ENCODE peak calls at places on chromosome 20, in five cellular contexts. C, I, F, H and D are unnamed samples.

GRCh38 chr20:50624351-50625016 is 66.9 kb downstream of the RIPOR3 start:
- DNase-seq in C (no peak), I (no peak), F (no peak), H (peak), D (no peak)

GRCh38 chr20:46951840-46952497 is 57.3 kb downstream of the EYA2 start:
- DNase-seq in C (no peak), I (no peak), F (no peak), H (no peak), D (no peak)

GRCh38 chr20:52446421-52447231 is 255.0 kb upstream of the ZFP64 start:
- DNase-seq in C (no peak), I (no peak), F (no peak), H (no peak), D (no peak)

GRCh38 chr20:4814696-4815252 is 93.1 kb downstream of the PRND start:
- DNase-seq in C (no peak), I (no peak), F (no peak), H (peak), D (no peak)

GRCh38 chr20:10758446-10758845 is 84.6 kb upstream of the JAG1 start:
- DNase-seq in C (no peak), I (no peak), F (no peak), H (no peak), D (no peak)

GRCh38 chr20:62588458-62589149 is 53.7 kb upstream of the SLCO4A1 start:
- DNase-seq in C (peak), I (no peak), F (no peak), H (no peak), D (no peak)

GRCh38 chr20:38673731-38674177 is 50.5 kb upstream of the SLC32A1 start:
- DNase-seq in C (no peak), I (no peak), F (no peak), H (no peak), D (peak)

GRCh38 chr20:24502184-24502583 is 32.8 kb downstream of the SYNDIG1 start:
- DNase-seq in C (no peak), I (no peak), F (no peak), H (no peak), D (peak)

GRCh38 chr20:48384147-48384818 is 443.5 kb downstream of the PREX1 start:
- DNase-seq in C (no peak), I (peak), F (no peak), H (no peak), D (no peak)

GRCh38 chr20:39909447-39909846 is 779.6 kb downstream of the MAFB start:
- DNase-seq in C (peak), I (no peak), F (no peak), H (peak), D (no peak)

GRCh38 chr20:18657575-18657974 is 69.7 kb downstream of the DTD1 start:
- DNase-seq in C (no peak), I (no peak), F (no peak), H (no peak), D (no peak)

GRCh38 chr20:14790771-14791517 is 453.5 kb upstream of the FLRT3 start:
- DNase-seq in C (no peak), I (no peak), F (no peak), H (no peak), D (no peak)

GRCh38 chr20:17849111-17849900 is 119.3 kb downstream of the SNX5 start:
- DNase-seq in C (no peak), I (no peak), F (no peak), H (no peak), D (no peak)

GRCh38 chr20:25622450-25623224 is 1.2 kb downstream of the NANP start:
- DNase-seq in C (no peak), I (no peak), F (no peak), H (no peak), D (no peak)

GRCh38 chr20:15703171-15703911 is 869.9 kb downstream of the KIF16B start:
- DNase-seq in C (no peak), I (no peak), F (no peak), H (no peak), D (no peak)

GRCh38 chr20:37406010-37406998 is 60.4 kb downstream of the SRC start:
- DNase-seq in C (no peak), I (peak), F (no peak), H (no peak), D (no peak)

GRCh38 chr20:35271073-35271882 is 6.6 kb downstream of the MMP24OS start:
- DNase-seq in C (no peak), I (no peak), F (no peak), H (no peak), D (no peak)

GRCh38 chr20:54557836-54558590 is 82.6 kb downstream of the DOK5 start:
- DNase-seq in C (no peak), I (no peak), F (no peak), H (no peak), D (no peak)

GRCh38 chr20:44198872-44199271 is 11.7 kb downstream of the OSER1 start:
- DNase-seq in C (no peak), I (peak), F (no peak), H (no peak), D (no peak)

GRCh38 chr20:44199877-44200276 is 10.7 kb downstream of the OSER1 start:
- DNase-seq in C (no peak), I (no peak), F (no peak), H (no peak), D (no peak)

GRCh38 chr20:44200371-44200770 is 10.2 kb downstream of the OSER1 start:
- DNase-seq in C (no peak), I (no peak), F (no peak), H (no peak), D (no peak)

GRCh38 chr20:44203161-44203560 is 7.4 kb downstream of the OSER1 start:
- DNase-seq in C (no peak), I (no peak), F (no peak), H (no peak), D (no peak)

GRCh38 chr20:44200983-44201382 is 9.6 kb downstream of the OSER1 start:
- DNase-seq in C (no peak), I (no peak), F (no peak), H (no peak), D (no peak)
- H3K27ac ChIP-seq in C (no peak), I (no peak), F (no peak), H (no peak), D (no peak)

GRCh38 chr20:3209946-3210317 is 634 bp downstream of the ITPA start:
- DNase-seq in C (no peak), I (no peak), F (no peak), H (no peak), D (no peak)
- H3K27ac ChIP-seq in C (peak), I (peak), F (peak), H (no peak), D (peak)

GRCh38 chr20:49526568-49526967 is 41.4 kb downstream of the PTGIS start:
- DNase-seq in C (no peak), I (no peak), F (no peak), H (no peak), D (no peak)
- H3K27ac ChIP-seq in C (no peak), I (no peak), F (no peak), H (no peak), D (no peak)

DNA sequence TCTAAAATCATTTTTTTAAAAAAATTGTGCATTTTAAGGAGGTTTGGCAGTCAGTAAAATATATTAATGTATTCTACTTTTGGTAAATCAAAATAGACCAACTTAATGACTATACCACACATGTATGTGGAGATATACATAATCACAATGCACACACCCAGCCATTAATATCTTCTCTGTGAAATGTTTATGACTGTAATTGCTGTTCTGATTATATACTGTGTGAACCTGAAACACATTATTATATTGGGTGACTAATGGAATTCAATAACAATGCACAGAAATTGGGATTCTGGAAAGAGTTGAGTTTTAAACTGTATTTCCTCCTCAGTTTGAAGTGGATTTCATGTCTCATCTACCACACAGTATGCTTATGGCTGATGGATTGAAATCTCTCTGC is 233.6 kb downstream of the PLCB1 start:
- DNase-seq in C (no peak), I (no peak), F (no peak), H (no peak), D (no peak)
- H3K27ac ChIP-seq in C (no peak), I (no peak), F (no peak), H (no peak), D (no peak)

GRCh38 chr20:32337937-32338661 is 20.0 kb upstream of the ASXL1 start:
- DNase-seq in C (no peak), I (peak), F (no peak), H (no peak), D (no peak)

GRCh38 chr20:32339116-32339515 is 19.0 kb upstream of the ASXL1 start:
- DNase-seq in C (no peak), I (no peak), F (no peak), H (no peak), D (no peak)

GRCh38 chr20:32336918-32337347 is 21.2 kb upstream of the ASXL1 start:
- DNase-seq in C (no peak), I (no peak), F (no peak), H (no peak), D (no peak)

GRCh38 chr20:32333988-32334885 is 23.9 kb upstream of the ASXL1 start:
- DNase-seq in C (peak), I (no peak), F (no peak), H (peak), D (no peak)

DNA sequence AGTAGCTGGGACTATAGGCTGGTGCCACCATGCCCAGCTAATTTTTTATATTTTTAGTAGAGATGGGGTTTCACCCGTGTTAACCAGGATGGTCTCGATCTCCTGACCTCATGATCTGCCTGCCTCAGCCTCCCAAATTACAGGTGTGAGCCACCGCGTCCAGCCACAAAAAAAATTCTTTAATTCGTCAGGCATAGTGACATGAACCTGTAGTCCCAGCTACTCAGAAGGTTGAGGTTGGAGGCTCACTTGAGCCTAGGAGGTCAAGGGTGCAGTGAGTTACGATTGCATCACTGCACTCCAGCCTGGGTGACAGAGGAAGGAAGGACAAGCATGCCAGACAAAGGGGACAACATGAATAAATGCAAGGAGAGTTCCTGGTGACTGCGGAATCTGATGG is 19.5 kb upstream of the ASXL1 start:
- DNase-seq in C (no peak), I (no peak), F (no peak), H (no peak), D (no peak)
- H3K27ac ChIP-seq in C (no peak), I (no peak), F (no peak), H (peak), D (no peak)

DNA sequence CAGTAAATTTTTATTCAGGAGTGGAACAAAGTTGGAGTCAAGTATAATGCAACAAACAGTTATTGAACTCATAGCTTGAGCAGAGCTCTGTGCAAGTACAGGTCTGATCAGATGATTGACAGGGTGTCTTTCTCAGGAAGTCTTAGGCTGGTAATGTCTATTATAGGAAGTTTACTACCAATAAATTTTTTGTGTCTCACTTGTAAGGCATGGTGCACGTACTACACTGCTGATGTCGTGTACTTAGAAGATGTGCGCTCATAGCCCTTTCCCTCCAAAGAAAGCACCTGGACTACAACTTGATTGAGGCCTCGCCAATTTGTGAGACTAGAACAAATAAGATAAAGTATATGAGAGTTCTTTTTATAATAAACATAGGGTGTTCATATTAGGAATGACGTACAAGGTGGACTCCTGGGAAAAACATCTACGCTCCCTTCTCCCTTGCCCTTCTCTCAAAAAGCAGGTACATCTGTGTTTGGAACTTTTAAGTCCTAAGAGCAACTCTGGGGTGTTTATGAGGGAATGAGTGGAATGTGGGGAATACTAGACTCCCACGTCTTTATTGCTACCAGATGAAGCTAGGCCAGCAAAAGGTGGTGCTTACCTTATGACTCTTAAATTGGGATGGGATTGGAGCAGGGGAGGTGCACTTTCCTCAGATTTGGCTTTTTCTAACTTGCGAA is 1.5 kb downstream of the NDUFAF5 start:
- DNase-seq in C (no peak), I (no peak), F (no peak), H (no peak), D (no peak)
- H3K27ac ChIP-seq in C (peak), I (peak), F (no peak), H (no peak), D (no peak)